ENCODE peak calls at places on chromosomes 12 and 14, in four cellular contexts. H is NCI-H2171, V is breast epithelium, I is C1 segment of cervical spinal cord. K is an unnamed sample.

GRCh38 chr14:99975190-99975589 is 90.0 kb upstream of the EVL start:
- DNase-seq in I (no peak), V (no peak), H (no peak), K (no peak)

GRCh38 chr14:76765461-76765931 is 4.2 kb downstream of the VASH1 start:
- DNase-seq in H (no peak), V (no peak), I (no peak), K (no peak)

GRCh38 chr14:23307146-23307447 is 464 bp downstream of the BCL2L2 start:
- DNase-seq in H (no peak), I (no peak), V (no peak), K (no peak)

GRCh38 chr12:125999643-126000042 is 934.4 kb downstream of the AACS start:
- DNase-seq in V (no peak), H (no peak), I (no peak), K (no peak)

GRCh38 chr12:109732321-109733305 is 19.0 kb downstream of the FAM222A start:
- DNase-seq in I (no peak), H (no peak), V (peak), K (peak)

GRCh38 chr14:34212574-34212973 is 249.5 kb downstream of the SPTSSA start:
- DNase-seq in I (no peak), H (no peak), V (no peak), K (no peak)

GRCh38 chr12:116765271-116765670 is 27.2 kb downstream of the RNFT2 start:
- DNase-seq in I (no peak), H (no peak), V (no peak), K (no peak)

GRCh38 chr14:67186789-67187188 is 2.5 kb upstream of the GARIN2 start:
- DNase-seq in I (no peak), V (no peak), H (no peak), K (no peak)

GRCh38 chr14:90791481-90791880 is 24.7 kb downstream of the TTC7B start:
- DNase-seq in V (no peak), I (no peak), H (no peak), K (no peak)

GRCh38 chr14:102923201-102923919 is 897 bp downstream of the AMN start:
- DNase-seq in V (no peak), I (no peak), H (no peak), K (no peak)

GRCh38 chr14:35814371-35815005 is 5.4 kb upstream of the RALGAPA1 start:
- DNase-seq in I (peak), H (peak), V (no peak), K (peak)

GRCh38 chr12:75208851-75209781 is 523 bp downstream of the KCNC2 start:
- DNase-seq in H (no peak), I (no peak), V (no peak), K (peak)

GRCh38 chr12:67650528-67651379 is 2.2 kb downstream of the DYRK2 start:
- DNase-seq in V (no peak), I (peak), H (no peak), K (no peak)

GRCh38 chr12:6697584-6698351 is 2.8 kb downstream of the PIANP start:
- DNase-seq in I (no peak), V (no peak), H (peak), K (peak)

GRCh38 chr12:131803995-131804521 is 24.1 kb upstream of the MMP17 start:
- DNase-seq in H (no peak), V (no peak), I (no peak), K (no peak)

GRCh38 chr12:117026921-117027250 is 72.3 kb downstream of the TESC start:
- DNase-seq in V (no peak), I (no peak), H (no peak), K (peak)

GRCh38 chr14:49868720-49869114 is 16.1 kb upstream of the NEMF start:
- DNase-seq in I (no peak), V (no peak), H (no peak), K (no peak)

GRCh38 chr12:52249041-52249461 is 16.0 kb downstream of the KRT7 start:
- DNase-seq in I (peak), H (no peak), V (peak), K (peak)

GRCh38 chr12:41932470-41932991 is 212.1 kb downstream of the GXYLT1 start:
- DNase-seq in V (peak), H (peak), I (peak), K (peak)

GRCh38 chr14:67940476-67940875 is 120.9 kb downstream of the RAD51B start:
- DNase-seq in H (no peak), V (no peak), I (no peak), K (no peak)

GRCh38 chr14:66610154-66610563 is 102.2 kb downstream of the GPHN start:
- DNase-seq in V (no peak), I (no peak), H (no peak), K (no peak)

GRCh38 chr14:81454572-81455218 is 54.6 kb upstream of the STON2 start:
- DNase-seq in I (no peak), H (no peak), V (no peak), K (no peak)

GRCh38 chr14:101228949-101229541 is 325.5 kb upstream of the RTL1 start:
- DNase-seq in H (no peak), V (no peak), I (no peak), K (peak)

GRCh38 chr14:68249534-68250517 is 430.2 kb downstream of the RAD51B start:
- DNase-seq in H (no peak), I (no peak), V (no peak), K (no peak)

GRCh38 chr12:110340706-110341105 is 59.7 kb downstream of the ATP2A2 start:
- DNase-seq in V (no peak), H (no peak), I (no peak), K (no peak)

GRCh38 chr12:89756100-89756637 is 47.5 kb upstream of the ATP2B1 start:
- DNase-seq in V (no peak), I (no peak), H (no peak), K (no peak)

GRCh38 chr12:82174936-82175335 is 183.3 kb downstream of the CCDC59 start:
- DNase-seq in I (no peak), V (no peak), H (peak), K (no peak)

GRCh38 chr12:46208370-46208769 is 60.5 kb downstream of the SLC38A1 start:
- DNase-seq in I (no peak), H (no peak), V (no peak), K (no peak)